ENCODE peak calls at places on chromosome 18, in eight cellular contexts. R, K, S, M, H, U, F and P are unnamed samples.

GRCh38 chr18:41128126-41128525 is 826.9 kb upstream of the PIK3C3 start:
- DNase-seq in H (no peak), M (no peak), U (no peak), K (no peak), F (no peak), S (no peak), R (no peak), P (no peak)

GRCh38 chr18:37282386-37283037 is 283.1 kb downstream of the CELF4 start:
- DNase-seq in M (no peak), U (no peak), S (no peak), K (no peak), H (no peak), R (no peak), F (no peak), P (no peak)

GRCh38 chr18:67776929-67777328 is 260.4 kb upstream of the DSEL start:
- DNase-seq in U (no peak), F (no peak), K (no peak), S (no peak), M (no peak), H (no peak), R (no peak), P (no peak)

GRCh38 chr18:12278765-12279682 is 24.9 kb downstream of the CIDEA start:
- DNase-seq in F (peak; percentile 31), S (peak; percentile 89), M (no peak), H (peak; percentile 93), R (no peak), K (peak; percentile 83), U (no peak), P (no peak)

GRCh38 chr18:79805211-79805862 is 7.6 kb downstream of the KCNG2 start:
- DNase-seq in R (peak; percentile 27), M (no peak), H (no peak), S (no peak), U (no peak), F (no peak), K (no peak), P (no peak)

GRCh38 chr18:63346471-63347183 is 20.4 kb downstream of the KDSR start:
- DNase-seq in R (no peak), M (no peak), U (no peak), K (no peak), S (no peak), H (no peak), F (peak; percentile 27), P (no peak)

GRCh38 chr18:23257686-23258565 is 122.6 kb downstream of the CABLES1 start:
- DNase-seq in U (peak; percentile 10), R (no peak), M (no peak), F (no peak), K (no peak), H (no peak), S (peak; percentile 58), P (no peak)

GRCh38 chr18:47418746-47419145 is 167.3 kb upstream of the SKOR2 start:
- DNase-seq in S (no peak), F (no peak), H (no peak), M (no peak), K (no peak), U (no peak), R (no peak), P (no peak)

GRCh38 chr18:66168834-66169233 is 418.0 kb downstream of the CDH7 start:
- DNase-seq in H (no peak), M (no peak), S (no peak), K (no peak), U (no peak), F (no peak), R (no peak), P (no peak)

GRCh38 chr18:39635192-39635591 is 2069.6 kb upstream of the CELF4 start:
- DNase-seq in U (no peak), R (no peak), F (no peak), M (no peak), H (no peak), S (no peak), K (no peak), P (no peak)

GRCh38 chr18:8787764-8788163 is 82.4 kb downstream of the MTCL1 start:
- DNase-seq in S (no peak), K (no peak), U (no peak), R (no peak), F (no peak), H (no peak), M (no peak), P (no peak)

GRCh38 chr18:57814555-57814954 is 11.4 kb upstream of the ATP8B1 start:
- DNase-seq in S (no peak), M (no peak), H (no peak), K (no peak), U (no peak), F (no peak), R (no peak), P (no peak)

GRCh38 chr18:27075828-27076227 is 109.3 kb downstream of the CHST9 start:
- DNase-seq in M (no peak), K (no peak), F (no peak), S (no peak), H (no peak), R (no peak), U (no peak), P (no peak)

GRCh38 chr18:54147439-54147838 is 77.0 kb downstream of the MBD2 start:
- DNase-seq in U (no peak), R (no peak), F (no peak), K (no peak), S (no peak), M (no peak), H (no peak), P (no peak)

GRCh38 chr18:46842583-46842982 is 74.7 kb downstream of the PIAS2 start:
- DNase-seq in U (no peak), H (no peak), F (no peak), M (no peak), S (no peak), R (no peak), K (no peak), P (no peak)

GRCh38 chr18:31679133-31679731 is 5.1 kb downstream of the B4GALT6 start:
- DNase-seq in K (no peak), M (no peak), S (no peak), R (no peak), H (no peak), U (no peak), F (no peak), P (no peak)

GRCh38 chr18:31679806-31680793 is 4.3 kb downstream of the B4GALT6 start:
- DNase-seq in R (no peak), U (no peak), S (no peak), H (no peak), F (no peak), K (no peak), M (no peak), P (no peak)

GRCh38 chr18:31675404-31675803 is 9.0 kb downstream of the B4GALT6 start:
- DNase-seq in M (no peak), R (no peak), U (no peak), S (no peak), H (no peak), F (no peak), K (no peak), P (no peak)

GRCh38 chr18:31678425-31678824 is 6.0 kb downstream of the B4GALT6 start:
- DNase-seq in U (no peak), R (no peak), K (peak; percentile 66), H (no peak), M (no peak), S (no peak), F (no peak), P (no peak)

GRCh38 chr18:31677592-31677991 is 6.8 kb downstream of the B4GALT6 start:
- DNase-seq in H (no peak), M (no peak), U (no peak), F (no peak), R (no peak), S (no peak), K (no peak), P (no peak)
- H3K4me1 ChIP-seq in H (no peaks in the 10 kb centered on the region), M (peaks cover 9% of the 10 kb centered on the region), U (no peaks in the 10 kb centered on the region), F (no peaks in the 10 kb centered on the region), R (peaks cover 29% of the 10 kb centered on the region), S (no peaks in the 10 kb centered on the region), K (peaks cover 16% of the 10 kb centered on the region), P (no peaks in the 10 kb centered on the region)

DNA sequence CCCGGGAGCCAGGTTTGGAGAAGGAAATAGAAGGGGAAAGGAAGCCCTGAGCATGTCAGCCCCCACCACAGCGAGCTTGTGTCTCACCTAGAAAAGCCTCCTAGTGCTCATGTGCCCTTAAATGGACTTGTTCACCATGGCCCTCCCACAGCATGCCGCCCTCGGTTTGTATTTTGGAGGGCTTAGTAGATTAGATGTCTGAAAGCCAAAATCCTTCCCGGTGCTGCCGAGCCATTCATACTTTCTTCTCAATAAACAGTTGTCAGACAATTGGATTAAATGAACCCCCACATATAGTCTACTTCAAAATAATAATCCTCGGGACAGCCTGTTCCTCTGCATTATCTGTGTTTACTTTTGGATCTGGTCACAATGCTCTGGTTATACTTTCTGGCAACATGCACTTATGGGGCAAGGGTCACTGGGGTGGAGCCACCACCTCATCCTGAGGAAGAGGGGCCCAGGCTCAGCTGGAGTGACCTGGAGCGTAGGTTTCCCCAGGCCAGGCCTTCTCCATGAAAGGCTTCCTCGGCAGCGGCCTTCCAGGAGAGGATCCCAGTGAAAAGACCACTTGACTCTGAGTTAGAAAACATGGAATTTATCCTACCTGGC is 237.3 kb downstream of the SETBP1 start:
- DNase-seq in M (peak; percentile 73), S (peak; percentile 51), F (no peak), K (no peak), H (no peak), U (no peak), R (no peak), P (no peak)
- H3K4me1 ChIP-seq in M (peaks cover 25% of the 10 kb centered on the region), S (peaks cover 8% of the 10 kb centered on the region), F (no peaks in the 10 kb centered on the region), K (peaks cover 50% of the 10 kb centered on the region), H (peaks cover 10% of the 10 kb centered on the region), U (no peaks in the 10 kb centered on the region), R (no peaks in the 10 kb centered on the region), P (no peaks in the 10 kb centered on the region)

GRCh38 chr18:34643982-34644381 is 66.1 kb upstream of the DTNA start:
- DNase-seq in M (no peak), K (no peak), R (no peak), S (no peak), F (no peak), H (no peak), U (no peak), P (no peak)
- H3K4me1 ChIP-seq in M (peaks cover 6% of the 10 kb centered on the region), K (peaks cover 32% of the 10 kb centered on the region), R (peaks cover 4% of the 10 kb centered on the region), S (no peaks in the 10 kb centered on the region), F (no peaks in the 10 kb centered on the region), H (no peaks in the 10 kb centered on the region), U (no peaks in the 10 kb centered on the region), P (no peaks in the 10 kb centered on the region)

DNA sequence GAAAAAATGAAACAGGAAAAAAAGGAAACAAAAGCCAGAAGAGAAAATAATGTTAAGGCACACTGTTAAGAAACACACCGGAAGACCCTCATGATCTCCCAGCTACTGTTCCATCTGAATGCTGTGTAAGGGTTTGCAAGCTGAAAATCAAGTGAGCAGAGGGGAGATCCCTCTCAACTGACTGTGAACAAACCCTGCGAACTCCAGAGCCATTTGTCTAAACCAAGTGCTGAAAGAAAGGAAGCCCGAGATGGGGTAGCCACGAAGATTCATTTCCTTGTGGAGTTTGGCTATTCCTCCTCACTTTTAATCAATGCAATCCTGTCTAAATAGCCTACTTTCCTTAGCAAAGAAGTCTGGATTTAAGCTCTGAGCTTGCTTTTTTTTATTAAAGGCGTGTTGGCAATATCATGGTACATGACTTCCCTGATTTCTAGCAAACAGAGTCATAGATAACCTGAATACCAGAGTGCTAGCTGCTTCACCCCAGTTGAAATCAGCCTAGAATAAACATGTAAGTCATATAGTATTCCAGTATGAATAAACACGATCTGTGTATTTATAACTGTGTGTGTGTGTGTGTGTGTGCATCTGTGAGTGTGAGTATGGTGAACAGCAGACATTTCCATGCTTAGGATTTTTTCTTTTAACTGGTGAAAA is 365.2 kb downstream of the ZNF521 start:
- DNase-seq in M (no peak), U (no peak), S (no peak), R (no peak), K (no peak), H (no peak), F (no peak), P (no peak)
- H3K4me1 ChIP-seq in M (no peaks in the 10 kb centered on the region), U (no peaks in the 10 kb centered on the region), S (peaks cover 3% of the 10 kb centered on the region), R (peaks cover 5% of the 10 kb centered on the region), K (peaks cover 67% of the 10 kb centered on the region), H (no peaks in the 10 kb centered on the region), F (no peaks in the 10 kb centered on the region), P (no peaks in the 10 kb centered on the region)